ENCODE peak calls at places on chromosome 11, in ten cellular contexts. Q is GM23338; M is cerebellum; D is fibroblast of mammary gland; J is activated T-cell treated with anti-CD3 and anti-CD28 coated beads, Interleukin-2, amount 50 U/mL, for 48 hours; N is NCI-H2081; F is psoas muscle; Z is NCI-H1092 treated with DMSO at 0.1 percent for 48 hours; G is glomerular endothelial cell; W is ELR. E is an unnamed sample.

GRCh38 chr11:2891901-2892214 is 6.3 kb upstream of the CDKN1C start:
- DNase-seq in Q (no peak), M (no peak), D (peak), J (no peak), N (no peak), F (no peak), Z (no peak), G (no peak), W (no peak), E (peak)

GRCh38 chr11:92941676-92942571 is 27.5 kb upstream of the MTNR1B start:
- DNase-seq in Q (peak), M (peak), D (peak), J (no peak), N (peak), F (no peak), Z (peak), G (no peak), W (peak), E (peak)

GRCh38 chr11:133227674-133228111 is 304.6 kb downstream of the OPCML start:
- DNase-seq in Q (peak), M (no peak), D (no peak), J (no peak), N (peak), F (no peak), Z (no peak), G (no peak), W (no peak), E (no peak)

GRCh38 chr11:73333626-73334199 is 25.6 kb downstream of the ARHGEF17 start:
- DNase-seq in Q (no peak), M (no peak), D (peak), J (no peak), N (no peak), F (no peak), Z (no peak), G (no peak), W (peak), E (no peak)

GRCh38 chr11:133950874-133951483 is 5.8 kb downstream of the IGSF9B start:
- DNase-seq in Q (peak), M (no peak), D (no peak), J (no peak), N (peak), F (no peak), Z (no peak), G (no peak), W (no peak), E (peak)

GRCh38 chr11:35485656-35486318 is 39.6 kb downstream of the PAMR1 start:
- DNase-seq in Q (peak), M (peak), D (peak), J (peak), N (peak), F (peak), Z (peak), G (peak), W (peak), E (peak)

GRCh38 chr11:17673951-17674350 is 45.4 kb upstream of the MYOD1 start:
- DNase-seq in Q (no peak), M (no peak), D (no peak), J (no peak), N (no peak), F (no peak), Z (no peak), G (no peak), W (peak), E (no peak)

GRCh38 chr11:44957051-44957515 is 6.4 kb upstream of the TP53I11 start:
- DNase-seq in Q (peak), M (no peak), D (no peak), J (no peak), N (no peak), F (no peak), Z (peak), G (no peak), W (no peak), E (no peak)

GRCh38 chr11:3202305-3202704 is 16.3 kb downstream of the MRGPRG start:
- DNase-seq in Q (no peak), M (no peak), D (no peak), J (no peak), N (no peak), F (peak), Z (no peak), G (no peak), W (no peak), E (no peak)